ENCODE peak calls at places on chromosomes 11 and 22, in seven cellular contexts. Z, P, M, F, V, C and Y are unnamed samples.

GRCh38 chr11:8567597-8568198 is 26.3 kb downstream of the STK33 start:
- DNase-seq in Z (peak; percentile 20), P (no peak), M (no peak), F (no peak), V (no peak), C (peak; percentile 65), Y (peak; percentile 31)

GRCh38 chr11:12418019-12418611 is 40.7 kb downstream of the PARVA start:
- DNase-seq in Z (peak; percentile 57), P (no peak), M (no peak), F (no peak), V (no peak), C (peak; percentile 32), Y (peak; percentile 63)

GRCh38 chr11:44811841-44812448 is 85.2 kb downstream of the TSPAN18 start:
- DNase-seq in Z (no peak), P (no peak), M (no peak), F (no peak), V (no peak), C (peak; percentile 35), Y (no peak)

GRCh38 chr11:70796601-70797000 is 398.3 kb downstream of the CTTN start:
- DNase-seq in Z (no peak), P (no peak), M (peak; percentile 58), F (no peak), V (peak; percentile 36), C (no peak), Y (no peak)

GRCh38 chr11:128653828-128654231 is 40.0 kb upstream of the FLI1 start:
- DNase-seq in Z (peak; percentile 75), P (no peak), M (no peak), F (no peak), V (peak; percentile 83), C (peak; percentile 80), Y (peak; percentile 68)

GRCh38 chr22:42385691-42386090 is 46.5 kb downstream of the NFAM1 start:
- DNase-seq in Z (no peak), P (no peak), M (no peak), F (no peak), V (no peak), C (no peak), Y (no peak)

GRCh38 chr11:97794876-97795275 is 1225.9 kb upstream of the CNTN5 start:
- DNase-seq in Z (no peak), P (no peak), M (no peak), F (no peak), V (no peak), C (no peak), Y (no peak)

GRCh38 chr11:74370122-74370521 is 28.1 kb downstream of the PGM2L1 start:
- DNase-seq in Z (no peak), P (no peak), M (no peak), F (no peak), V (no peak), C (no peak), Y (peak; percentile 60)

GRCh38 chr11:1458340-1459218 is 28.0 kb downstream of the MOB2 start:
- DNase-seq in Z (peak; percentile 2), P (peak; percentile 80), M (peak; percentile 57), F (no peak), V (peak; percentile 70), C (no peak), Y (peak; percentile 10)

DNA sequence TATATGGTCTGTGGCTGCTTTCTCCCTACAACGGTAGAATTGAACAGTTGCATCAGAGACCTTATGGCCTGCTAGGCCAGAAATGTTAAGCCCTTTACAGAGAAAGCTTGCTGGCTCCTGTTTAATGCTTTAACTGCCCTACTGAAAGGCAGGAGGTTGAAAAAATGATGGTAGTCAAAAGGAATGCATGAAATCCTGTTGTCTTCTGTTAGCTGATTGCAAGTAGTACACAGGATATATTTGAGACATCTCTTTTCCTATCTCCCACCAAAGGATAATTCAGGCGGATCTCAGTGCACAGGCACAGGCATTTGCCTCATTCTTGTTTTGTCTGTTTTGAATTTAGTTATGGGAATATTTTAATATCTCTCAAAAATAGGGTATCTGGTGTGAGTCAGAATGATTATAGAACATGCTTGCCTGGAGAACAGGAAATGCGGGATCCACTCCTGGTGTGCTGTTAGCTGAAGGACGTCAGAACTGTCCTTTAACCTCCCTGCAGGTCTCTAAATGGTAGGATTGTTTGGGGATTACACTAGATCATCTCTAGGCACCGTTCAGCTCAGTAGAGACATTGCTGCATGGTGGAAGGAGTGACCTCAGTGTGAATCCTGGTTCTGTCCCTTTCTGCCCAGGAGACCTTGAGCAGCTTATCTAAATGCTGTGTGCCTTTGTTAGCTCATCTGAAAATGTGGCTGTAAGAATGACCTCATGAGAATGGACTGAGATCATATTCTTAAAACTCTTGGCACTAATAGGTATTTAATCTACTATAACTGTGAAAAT is 49.5 kb downstream of the PACS1 start:
- DNase-seq in Z (peak; percentile 94), P (no peak), M (no peak), F (no peak), V (no peak), C (peak; percentile 77), Y (peak; percentile 68)
- H3K9ac ChIP-seq in Z (peak overlapping the region; percentile 15), P (no peak overlapping the region), M (peak overlapping the region; percentile 18), F (no peak overlapping the region), V (no peak overlapping the region), C (peak overlapping the region; percentile 39), Y (peak overlapping the region; percentile 0)

DNA sequence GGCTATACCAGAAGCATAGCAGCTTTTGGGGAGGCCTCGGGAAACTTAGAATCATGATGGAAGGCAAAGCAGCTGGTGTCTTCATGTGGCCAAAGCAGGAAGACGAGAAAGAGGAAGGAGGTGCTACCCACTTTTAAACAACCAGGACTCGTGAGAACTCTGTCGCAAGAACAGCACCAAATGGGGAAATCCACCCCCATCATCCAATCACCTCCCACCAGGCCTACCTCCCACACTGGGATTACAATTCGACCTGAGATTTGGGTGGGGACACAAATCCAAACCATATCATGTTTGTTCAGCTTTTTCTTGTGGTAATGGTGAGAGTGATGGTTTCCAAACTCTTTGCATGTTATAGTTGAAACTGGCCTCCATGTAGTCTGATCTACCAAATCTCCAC is 32.5 kb upstream of the OR10D3 start:
- DNase-seq in Z (no peak), P (no peak), M (no peak), F (no peak), V (no peak), C (no peak), Y (no peak)
- H3K9ac ChIP-seq in Z (no peak overlapping the region), P (no peak overlapping the region), M (no peak overlapping the region), F (no peak overlapping the region), V (no peak overlapping the region), C (no peak overlapping the region), Y (no peak overlapping the region)

GRCh38 chr11:2591805-2592204 is 108.0 kb downstream of the KCNQ1OT1 start:
- DNase-seq in Z (no peak), P (no peak), M (no peak), F (no peak), V (peak; percentile 23), C (no peak), Y (no peak)
- H3K9ac ChIP-seq in Z (no peak overlapping the region), P (no peak overlapping the region), M (no peak overlapping the region), F (no peak overlapping the region), V (no peak overlapping the region), C (no peak overlapping the region), Y (no peak overlapping the region)

DNA sequence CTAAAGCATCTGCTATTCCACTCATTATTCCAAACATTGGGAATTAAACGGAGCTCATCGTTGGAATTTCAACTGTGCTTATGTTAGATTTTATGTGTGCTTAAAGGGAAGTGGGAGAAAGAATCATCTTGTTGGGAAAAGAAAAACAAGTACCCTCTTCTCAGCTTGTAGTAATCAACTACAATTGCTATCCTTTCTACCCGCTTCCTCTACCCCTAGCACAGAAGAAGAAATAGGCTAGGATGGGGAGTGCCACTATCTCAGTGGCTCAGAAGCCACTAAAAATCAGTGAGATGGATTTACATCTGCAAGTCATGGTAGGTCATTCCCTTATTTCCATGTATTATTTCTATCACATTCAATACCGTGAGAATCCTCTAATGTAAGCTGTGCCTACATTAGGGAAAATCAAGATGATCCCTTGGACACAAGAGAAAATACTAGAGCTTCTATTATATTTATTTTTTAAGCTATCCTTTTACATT is 97.9 kb upstream of the CD44 start:
- DNase-seq in Z (no peak), P (no peak), M (no peak), F (no peak), V (no peak), C (no peak), Y (no peak)
- H3K9ac ChIP-seq in Z (no peak overlapping the region), P (no peak overlapping the region), M (no peak overlapping the region), F (peak overlapping the region; percentile 65), V (no peak overlapping the region), C (peak overlapping the region; percentile 93), Y (no peak overlapping the region)